ENCODE peak calls at places on chromosomes 11 and 22, in nine cellular contexts. K, M, F, X, I, V, Q, E and Z are unnamed samples.
A peak's percentile ranks its signal among the peaks of the same experiment; 100 is the strongest.

GRCh38 chr22:17921871-17922821 is 102.2 kb downstream of the MICAL3 start:
- DNase-seq in X (no peak), F (peak; percentile 28), V (no peak), M (peak; percentile 94), E (no peak), I (no peak), K (no peak), Q (no peak), Z (no peak)

GRCh38 chr11:2998073-2998850 is 6.1 kb upstream of the NAP1L4 start:
- DNase-seq in I (no peak), E (no peak), F (peak; percentile 89), K (no peak), Q (no peak), V (no peak), X (no peak), M (no peak), Z (no peak)

GRCh38 chr11:86515297-86516094 is 140.8 kb downstream of the CCDC81 start:
- DNase-seq in V (peak; percentile 76), M (peak; percentile 70), E (no peak), Q (no peak), I (no peak), K (no peak), X (peak; percentile 67), F (no peak), Z (no peak)

GRCh38 chr11:64526795-64527194 is 64.2 kb upstream of the SLC22A12 start:
- DNase-seq in F (no peak), M (no peak), V (no peak), K (no peak), X (no peak), E (no peak), I (no peak), Q (no peak), Z (no peak)

GRCh38 chr22:17368727-17369552 is at the start of gene CECR2:
- DNase-seq in X (peak; percentile 67), V (peak; percentile 54), I (peak; percentile 85), M (peak; percentile 93), E (peak; percentile 74), K (no peak), Q (peak; percentile 32), F (peak; percentile 52), Z (peak; percentile 69)

GRCh38 chr11:65574963-65575567 is 788 bp upstream of the EHBP1L1 start:
- DNase-seq in F (peak; percentile 79), M (peak; percentile 70), V (no peak), I (no peak), K (no peak), E (no peak), X (no peak), Q (no peak), Z (no peak)

GRCh38 chr11:36371590-36371989 is 75.5 kb downstream of the PRR5L start:
- DNase-seq in Q (no peak), I (no peak), K (no peak), M (peak; percentile 55), X (no peak), V (no peak), E (no peak), F (no peak), Z (no peak)

GRCh38 chr11:72609045-72609444 is 65.2 kb downstream of the PDE2A start:
- DNase-seq in Q (no peak), V (no peak), F (no peak), X (peak; percentile 54), K (no peak), I (no peak), M (no peak), E (no peak), Z (no peak)

GRCh38 chr22:30290318-30290678 is 993 bp upstream of the CASTOR1 start:
- DNase-seq in X (no peak), F (no peak), M (peak; percentile 53), I (peak; percentile 23), Q (no peak), K (no peak), V (no peak), E (no peak), Z (no peak)

GRCh38 chr11:35584321-35584720 is 33.9 kb upstream of the FJX1 start:
- DNase-seq in F (no peak), X (peak; percentile 38), Q (no peak), E (no peak), V (peak; percentile 19), K (no peak), I (no peak), M (no peak), Z (no peak)

GRCh38 chr22:39592104-39593060 is 21.8 kb downstream of the CACNA1I start:
- DNase-seq in F (peak; percentile 85), V (peak; percentile 83), X (peak; percentile 82), Q (no peak), M (peak; percentile 72), K (no peak), E (no peak), I (no peak), Z (no peak)

GRCh38 chr11:36724742-36725387 is 126.8 kb upstream of the RAG2 start:
- DNase-seq in E (no peak), Q (no peak), I (no peak), F (no peak), M (no peak), X (no peak), V (no peak), K (no peak), Z (no peak)

GRCh38 chr11:65117206-65118096 is at the start of gene ZNHIT2:
- DNase-seq in M (peak; percentile 100), E (peak; percentile 96), F (peak; percentile 100), X (peak; percentile 99), K (peak; percentile 100), Q (peak; percentile 98), V (peak; percentile 90), I (peak; percentile 98), Z (peak; percentile 98)

GRCh38 chr11:8220261-8221024 is 43.2 kb downstream of the LMO1 start:
- DNase-seq in F (no peak), V (no peak), E (no peak), M (no peak), Q (no peak), I (no peak), X (no peak), K (no peak), Z (no peak)

GRCh38 chr11:17876827-17877226 is 136.0 kb downstream of the SERGEF start:
- DNase-seq in E (no peak), X (no peak), K (no peak), F (no peak), Q (no peak), V (no peak), M (no peak), I (no peak), Z (no peak)

GRCh38 chr11:43327987-43328386 is 16.2 kb downstream of the API5 start:
- DNase-seq in K (no peak), Q (no peak), V (peak; percentile 15), M (no peak), X (peak; percentile 89), F (peak; percentile 59), E (no peak), I (no peak), Z (no peak)

GRCh38 chr22:48452766-48453165 is 1374.9 kb downstream of the BRD1 start:
- DNase-seq in X (no peak), E (no peak), K (no peak), Q (no peak), V (no peak), I (no peak), F (no peak), M (no peak), Z (no peak)

GRCh38 chr11:35529971-35530495 is 4.6 kb upstream of the PAMR1 start:
- DNase-seq in M (no peak), I (peak; percentile 97), X (peak; percentile 95), Q (no peak), E (no peak), K (no peak), V (peak; percentile 56), F (peak; percentile 37), Z (no peak)

GRCh38 chr22:17924735-17925727 is 99.3 kb downstream of the MICAL3 start:
- DNase-seq in F (no peak), Q (no peak), V (no peak), E (no peak), X (peak; percentile 47), M (no peak), I (no peak), K (no peak), Z (no peak)

GRCh38 chr11:73236879-73237278 is 18.8 kb downstream of the P2RY2 start:
- DNase-seq in X (peak; percentile 49), V (peak; percentile 56), Q (no peak), K (no peak), E (no peak), I (peak; percentile 32), F (no peak), M (peak; percentile 92), Z (peak; percentile 9)